ENCODE peak calls at places on chromosome 1, in four cellular contexts. X is neural progenitor cell, W is dermis microvascular lymphatic vessel endothelial cell, P is non-pigmented ciliary epithelial cell. L is an unnamed sample.

GRCh38 chr1:24157921-24158481 is 15.1 kb upstream of the IL22RA1 start:
- DNase-seq in X (peak), W (no peak), P (no peak), L (no peak)

GRCh38 chr1:96519851-96520281 is 201.7 kb upstream of the PTBP2 start:
- DNase-seq in X (peak), W (no peak), P (peak), L (no peak)

GRCh38 chr1:235938714-235939487 is 72.2 kb upstream of the LYST start:
- DNase-seq in X (no peak), W (peak), P (no peak), L (no peak)

GRCh38 chr1:93576346-93576745 is 105.3 kb downstream of the BCAR3 start:
- DNase-seq in X (peak), W (no peak), P (no peak), L (no peak)

GRCh38 chr1:19393051-19393450 is 80.9 kb downstream of the SLC66A1 start:
- DNase-seq in X (no peak), W (no peak), P (no peak), L (no peak)

GRCh38 chr1:220123889-220124288 is 30.0 kb downstream of the IARS2 start:
- DNase-seq in X (peak), W (no peak), P (no peak), L (no peak)

GRCh38 chr1:230250676-230251075 is 175.5 kb downstream of the PGBD5 start:
- DNase-seq in X (peak), W (no peak), P (no peak), L (no peak)

GRCh38 chr1:6071219-6071618 is 25.5 kb downstream of the KCNAB2 start:
- DNase-seq in X (no peak), W (no peak), P (no peak), L (no peak)

GRCh38 chr1:11649237-11649623 is 5.0 kb downstream of the FBXO2 start:
- DNase-seq in X (no peak), W (no peak), P (no peak), L (no peak)

GRCh38 chr1:238642231-238642630 is 744.1 kb upstream of the CHRM3 start:
- DNase-seq in X (no peak), W (no peak), P (peak), L (no peak)

GRCh38 chr1:176522310-176522846 is 59.4 kb downstream of the PAPPA2 start:
- DNase-seq in X (no peak), W (no peak), P (no peak), L (no peak)

L was measured in retinal pigment epithelial cell.